ENCODE peak calls at places on chromosomes 2 and 18, in four cellular contexts. O is cardiac fibroblast, B is endothelial cell, V is lower lobe of right lung. X is an unnamed sample.

GRCh38 chr2:118145806-118146205 is 57.5 kb downstream of the INSIG2 start:
- DNase-seq in O (no peak), B (no peak), V (no peak), X (no peak)

GRCh38 chr2:112047537-112048235 is 7.4 kb upstream of the TMEM87B start:
- DNase-seq in O (no peak), B (no peak), V (no peak), X (no peak)

GRCh38 chr2:203583696-203584095 is 48.6 kb upstream of the RAPH1 start:
- DNase-seq in O (peak), B (no peak), V (no peak), X (no peak)

GRCh38 chr2:229712125-229712524 is 2.2 kb downstream of the DNER start:
- DNase-seq in O (peak), B (no peak), V (no peak), X (no peak)

GRCh38 chr18:26279428-26279827 is 53.2 kb downstream of the TAF4B start:
- DNase-seq in O (no peak), B (no peak), V (no peak), X (no peak)

GRCh38 chr2:150681120-150681796 is 193.8 kb upstream of the RND3 start:
- DNase-seq in O (peak), B (no peak), V (no peak), X (no peak)

GRCh38 chr2:184685999-184686841 is 87.9 kb downstream of the ZNF804A start:
- DNase-seq in O (peak), B (no peak), V (no peak), X (no peak)

GRCh38 chr2:11996618-11997017 is 250.2 kb downstream of the LPIN1 start:
- DNase-seq in O (peak), B (no peak), V (no peak), X (no peak)

GRCh38 chr2:126990200-126990599 is 91.5 kb downstream of the TEX51 start:
- DNase-seq in O (no peak), B (no peak), V (no peak), X (no peak)

GRCh38 chr2:152537252-152537651 is 180.0 kb downstream of the PRPF40A start:
- DNase-seq in O (peak), B (no peak), V (no peak), X (no peak)

GRCh38 chr18:44723973-44724778 is 43.5 kb downstream of the SETBP1 start:
- DNase-seq in O (no peak), B (no peak), V (no peak), X (no peak)

GRCh38 chr2:46703588-46703987 is 212.0 kb downstream of the MCFD2 start:
- DNase-seq in O (no peak), B (no peak), V (no peak), X (no peak)

GRCh38 chr2:200746301-200746700 is 65.4 kb upstream of the BZW1 start:
- DNase-seq in O (no peak), B (no peak), V (no peak), X (no peak)

GRCh38 chr2:218985325-218986091 is 524 bp upstream of the FEV start:
- DNase-seq in O (no peak), B (no peak), V (no peak), X (no peak)

GRCh38 chr2:161245237-161245505 is 63.1 kb upstream of the PSMD14 start:
- DNase-seq in O (no peak), B (no peak), V (no peak), X (no peak)

GRCh38 chr18:78830826-78831225 is 148.8 kb upstream of the SALL3 start:
- DNase-seq in O (no peak), B (no peak), V (no peak), X (no peak)

GRCh38 chr18:50284226-50284885 is 3.0 kb upstream of the MBD1 start:
- DNase-seq in O (peak), B (no peak), V (no peak), X (no peak)

GRCh38 chr2:113272463-113272862 is 6.3 kb downstream of the PAX8 start:
- DNase-seq in O (no peak), B (no peak), V (no peak), X (no peak)

GRCh38 chr2:30990176-30990575 is 148.1 kb downstream of the GALNT14 start:
- DNase-seq in O (no peak), B (no peak), V (no peak), X (no peak)

GRCh38 chr2:144078091-144078490 is 441.8 kb downstream of the ZEB2 start:
- DNase-seq in O (peak), B (no peak), V (no peak), X (no peak)

GRCh38 chr2:237674731-237675276 is 47.4 kb downstream of the LRRFIP1 start:
- DNase-seq in O (peak), B (peak), V (peak), X (peak)

GRCh38 chr2:101361519-101361918 is 25.8 kb downstream of the CREG2 start:
- DNase-seq in O (no peak), B (no peak), V (no peak), X (no peak)

GRCh38 chr2:18750662-18751554 is 161.5 kb upstream of the NT5C1B start:
- DNase-seq in O (peak), B (no peak), V (no peak), X (no peak)

GRCh38 chr2:231686192-231687100 is 21.9 kb upstream of the PTMA start:
- DNase-seq in O (no peak), B (no peak), V (no peak), X (no peak)

GRCh38 chr18:13641551-13642439 is 84.6 kb downstream of the FAM210A start:
- DNase-seq in O (no peak), B (peak), V (no peak), X (no peak)

GRCh38 chr2:106839849-106840595 is 45.9 kb downstream of the ST6GAL2 start:
- DNase-seq in O (no peak), B (peak), V (no peak), X (no peak)

GRCh38 chr2:68110102-68110501 is 47.3 kb upstream of the C1D start:
- DNase-seq in O (no peak), B (no peak), V (no peak), X (no peak)

GRCh38 chr2:216023055-216023648 is 9.8 kb upstream of the MREG start:
- DNase-seq in O (peak), B (peak), V (no peak), X (no peak)

GRCh38 chr2:224885295-224885694 is 157.0 kb downstream of the DOCK10 start:
- DNase-seq in O (peak), B (no peak), V (no peak), X (no peak)

GRCh38 chr18:70332694-70333093 is 43.8 kb downstream of the SOCS6 start:
- DNase-seq in O (peak), B (no peak), V (no peak), X (no peak)

GRCh38 chr2:37918742-37919186 is 6.3 kb upstream of the RMDN2 start:
- DNase-seq in O (no peak), B (no peak), V (no peak), X (no peak)

GRCh38 chr2:58313926-58314325 is 72.8 kb upstream of the FANCL start:
- DNase-seq in O (no peak), B (no peak), V (no peak), X (no peak)

GRCh38 chr2:176325732-176326131 is 56.5 kb downstream of the MTX2 start:
- DNase-seq in O (no peak), B (peak), V (no peak), X (no peak)

GRCh38 chr2:232568161-232568560 is 17.7 kb downstream of the EIF4E2 start:
- DNase-seq in O (peak), B (no peak), V (no peak), X (no peak)

GRCh38 chr2:216426166-216426777 is 14.0 kb downstream of the SMARCAL1 start:
- DNase-seq in O (peak), B (no peak), V (no peak), X (no peak)

GRCh38 chr18:10798727-10799435 is 273.1 kb downstream of the NAPG start:
- DNase-seq in O (peak), B (no peak), V (no peak), X (no peak)

GRCh38 chr2:18545384-18545783 is 15.1 kb downstream of the RDH14 start:
- DNase-seq in O (peak), B (no peak), V (no peak), X (no peak)

GRCh38 chr2:240179941-240180666 is 39.6 kb upstream of the OTOS start:
- DNase-seq in O (no peak), B (no peak), V (no peak), X (no peak)

GRCh38 chr18:79945118-79946042 is 6.1 kb downstream of the SLC66A2 start:
- DNase-seq in O (no peak), B (no peak), V (peak), X (no peak)
- TF ChIP-seq CTCF in O (no peak), B (no peak), V (no peak), X (no peak)

GRCh38 chr18:63590966-63591695 is 4.0 kb downstream of the SERPINB13 start:
- DNase-seq in O (no peak), B (no peak), V (no peak), X (no peak)

GRCh38 chr18:63590368-63590767 is 3.2 kb downstream of the SERPINB13 start:
- DNase-seq in O (no peak), B (no peak), V (peak), X (no peak)

GRCh38 chr18:63588869-63589268 is 1.7 kb downstream of the SERPINB13 start:
- DNase-seq in O (peak), B (no peak), V (no peak), X (no peak)

GRCh38 chr18:63591725-63592124 is 4.6 kb downstream of the SERPINB13 start:
- DNase-seq in O (no peak), B (no peak), V (no peak), X (no peak)

DNA sequence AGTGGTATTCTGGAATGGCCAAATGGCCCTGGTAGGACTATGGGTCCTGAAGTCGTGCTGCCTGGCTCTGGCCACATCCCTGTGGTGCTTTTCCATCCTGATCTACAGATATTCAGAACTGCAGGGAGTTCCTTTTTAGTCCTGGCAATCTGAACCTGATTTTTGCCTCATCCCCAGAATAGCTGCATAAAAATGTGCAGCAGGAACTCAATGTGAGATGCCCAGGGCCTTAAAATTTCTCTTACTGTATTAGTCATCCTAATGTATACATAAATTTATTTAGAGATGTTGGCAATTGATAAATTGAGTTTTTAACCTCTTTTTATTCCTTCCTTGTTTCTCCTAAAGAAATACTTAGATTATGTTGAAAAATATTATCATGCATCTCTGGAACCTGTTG is 5.4 kb downstream of the SERPINB13 start:
- DNase-seq in O (no peak), B (no peak), V (no peak), X (no peak)
- TF ChIP-seq CTCF in O (no peak), B (no peak), V (no peak), X (no peak)

DNA sequence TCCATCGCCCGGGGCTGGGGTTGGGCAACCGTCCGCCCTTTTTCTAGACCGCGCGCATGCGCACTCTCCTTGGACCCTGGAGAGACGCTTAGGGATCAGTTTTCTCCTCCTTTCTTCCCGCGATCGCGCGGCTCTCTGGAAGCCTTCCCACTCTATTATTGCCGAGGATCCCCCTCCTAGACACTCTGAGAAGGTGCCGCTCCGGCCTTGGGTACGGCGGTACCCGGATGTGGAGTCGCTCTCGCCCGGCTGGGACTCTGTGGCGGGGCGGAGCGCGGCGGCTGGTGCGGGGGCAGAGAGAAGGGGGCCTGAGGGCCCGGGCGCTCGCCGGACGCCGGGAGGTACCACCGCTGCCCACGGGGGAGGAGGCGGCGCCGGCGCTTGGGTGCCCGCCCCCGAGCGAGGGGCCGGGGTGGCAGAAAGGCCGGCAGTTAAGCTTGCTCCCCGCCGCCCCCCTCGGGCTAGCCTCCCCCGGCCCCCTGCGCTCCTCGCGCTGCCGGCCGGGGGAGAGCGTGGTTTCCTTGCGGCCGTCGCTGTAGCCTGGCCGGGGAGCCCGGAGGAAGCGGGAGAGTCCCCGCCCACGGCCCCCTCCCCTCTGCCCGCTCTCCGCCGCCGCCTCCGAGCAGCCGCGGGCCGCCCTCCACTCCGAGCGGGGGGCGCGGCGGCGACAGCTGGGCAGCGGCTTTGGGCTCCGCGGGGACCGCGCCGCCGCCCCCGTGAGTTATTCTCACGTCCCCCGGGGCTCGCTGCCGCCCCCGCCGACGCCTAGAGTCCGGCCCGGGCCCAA is at the start of gene MIB1:
- DNase-seq in O (peak), B (peak), V (peak), X (peak)
- TF ChIP-seq CTCF in O (no peak), B (no peak), V (no peak), X (no peak)

GRCh38 chr18:36649205-36649604 is 179.6 kb downstream of the TPGS2 start:
- DNase-seq in O (no peak), B (no peak), V (no peak), X (no peak)
- TF ChIP-seq CTCF in O (no peak), B (no peak), V (no peak), X (no peak)

GRCh38 chr2:206127656-206128055 is 31.6 kb downstream of the NDUFS1 start:
- DNase-seq in O (peak), B (no peak), V (no peak), X (no peak)
- TF ChIP-seq CTCF in O (no peak), B (no peak), V (no peak), X (no peak)

GRCh38 chr18:22102948-22103663 is 66.3 kb upstream of the GATA6 start:
- DNase-seq in O (no peak), B (no peak), V (no peak), X (no peak)

GRCh38 chr18:22098563-22098989 is 70.8 kb upstream of the GATA6 start:
- DNase-seq in O (no peak), B (no peak), V (no peak), X (no peak)

GRCh38 chr18:22101731-22102130 is 67.7 kb upstream of the GATA6 start:
- DNase-seq in O (no peak), B (no peak), V (no peak), X (no peak)

GRCh38 chr18:22103664-22104031 is 65.7 kb upstream of the GATA6 start:
- DNase-seq in O (no peak), B (no peak), V (no peak), X (no peak)

GRCh38 chr18:22099925-22100324 is 69.5 kb upstream of the GATA6 start:
- DNase-seq in O (no peak), B (no peak), V (no peak), X (no peak)
- TF ChIP-seq CTCF in O (no peak), B (no peak), V (no peak), X (no peak)

DNA sequence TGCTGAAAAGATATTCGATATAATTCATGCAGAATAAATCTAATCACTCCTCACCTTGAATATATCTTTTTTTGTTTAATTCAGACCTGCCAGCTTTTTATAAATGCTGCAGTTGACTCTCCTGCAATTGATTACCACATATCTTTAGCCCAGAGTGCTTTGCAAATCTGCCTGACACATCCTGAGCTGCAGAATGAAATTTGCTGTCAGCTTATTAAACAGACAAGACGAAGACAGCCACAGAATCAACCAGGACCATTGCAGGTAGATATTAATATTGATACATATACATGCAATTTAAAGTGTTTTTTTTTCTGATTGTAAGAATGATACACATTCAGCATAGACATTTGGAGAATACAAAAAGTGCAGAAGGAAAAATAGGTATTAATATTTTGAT is 35.6 kb upstream of the DYNC2LI1 start:
- DNase-seq in O (no peak), B (no peak), V (no peak), X (no peak)
- TF ChIP-seq CTCF in O (no peak), B (no peak), V (no peak), X (no peak)

DNA sequence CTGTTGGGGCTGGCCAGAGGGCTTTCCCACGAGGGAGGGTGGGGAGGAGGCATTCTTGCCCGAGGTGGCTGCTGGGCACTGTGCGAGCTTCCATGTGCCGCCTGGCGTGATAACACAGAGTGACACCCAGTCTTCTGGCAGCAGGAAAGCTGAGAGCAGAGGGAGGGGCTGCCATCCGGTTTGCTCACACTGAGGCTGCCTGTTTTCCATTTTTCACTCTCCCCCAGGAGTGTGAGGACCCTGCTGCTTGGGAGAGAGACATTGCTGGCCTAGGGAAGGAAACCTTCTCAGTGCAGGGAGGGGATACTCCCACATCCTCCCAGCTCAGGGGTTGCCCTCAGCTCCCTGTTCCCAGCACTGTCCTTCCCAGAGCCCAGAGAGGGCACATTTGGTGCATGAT is 73.1 kb downstream of the INHBB start:
- DNase-seq in O (no peak), B (no peak), V (no peak), X (no peak)
- TF ChIP-seq CTCF in O (no peak), B (no peak), V (no peak), X (no peak)